ENCODE peak calls at places on chromosome 7, in five cellular contexts. G is upper lobe of left lung, K is transverse colon, E is A549, O is SK-N-SH. C is an unnamed sample.

GRCh38 chr7:28315565-28316420 is 96.5 kb upstream of the CREB5 start:
- DNase-seq in K (no peak), G (no peak), E (no peak), O (peak), C (no peak)

GRCh38 chr7:95766086-95766485 is 6.3 kb upstream of the DYNC1I1 start:
- DNase-seq in E (no peak), O (no peak), G (no peak), K (no peak), C (no peak)

GRCh38 chr7:23490357-23491131 is 20.3 kb upstream of the IGF2BP3 start:
- DNase-seq in G (peak), K (peak), O (peak), E (no peak), C (no peak)

GRCh38 chr7:120867932-120868331 is 10.0 kb upstream of the TSPAN12 start:
- DNase-seq in E (no peak), G (no peak), K (peak), O (no peak), C (no peak)

GRCh38 chr7:44223362-44224114 is 22.8 kb downstream of the YKT6 start:
- DNase-seq in E (no peak), O (peak), K (no peak), G (no peak), C (no peak)

GRCh38 chr7:78443811-78444210 is 645.2 kb downstream of the PHTF2 start:
- DNase-seq in O (no peak), K (no peak), G (no peak), E (no peak), C (no peak)

GRCh38 chr7:70189776-70190175 is 591.5 kb downstream of the AUTS2 start:
- DNase-seq in O (no peak), E (no peak), G (no peak), K (no peak), C (no peak)

GRCh38 chr7:18013936-18014335 is 13.7 kb downstream of the PRPS1L1 start:
- DNase-seq in G (no peak), O (no peak), K (no peak), E (no peak), C (no peak)

GRCh38 chr7:141864765-141865447 is 23.6 kb upstream of the PRSS37 start:
- DNase-seq in O (no peak), K (no peak), G (no peak), E (no peak), C (no peak)

GRCh38 chr7:39566056-39566921 is at the start of gene YAE1:
- DNase-seq in O (peak), G (peak), K (peak), E (peak), C (peak)

DNA sequence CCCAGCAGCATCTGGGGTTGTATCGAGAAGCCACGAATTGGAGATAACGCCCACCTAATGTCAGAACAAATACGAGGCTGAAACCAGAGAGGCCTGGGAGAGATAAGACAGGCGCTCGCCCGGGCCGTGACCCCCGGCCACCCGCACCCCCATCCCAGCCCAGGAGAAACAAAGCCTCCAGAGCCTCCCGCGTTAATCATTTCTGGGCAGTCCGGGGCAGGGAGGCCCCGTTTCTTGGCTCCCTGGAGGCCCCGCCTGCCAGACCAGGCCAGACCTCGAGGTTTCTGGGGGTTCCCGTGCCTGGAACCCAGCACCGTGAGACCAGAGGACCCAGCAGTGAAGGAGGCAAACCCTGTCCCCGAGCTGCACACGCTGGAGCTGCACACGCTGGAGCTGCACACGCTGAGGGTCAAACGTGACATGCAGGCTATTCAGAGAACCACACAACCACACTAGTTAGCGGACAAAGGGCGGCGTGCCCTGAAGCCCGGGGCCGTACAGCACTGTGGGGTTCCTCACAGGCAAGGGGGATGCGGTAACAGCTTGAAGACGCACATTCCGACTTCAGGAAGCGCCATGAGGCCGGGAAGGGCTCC is 53.4 kb downstream of the FOXL3 start:
- DNase-seq in K (no peak), G (no peak), E (no peak), O (peak), C (no peak)
- TF ChIP-seq EP300 in K (no peak), G (no peak), E (no peak), O (no peak), C (no peak)

DNA sequence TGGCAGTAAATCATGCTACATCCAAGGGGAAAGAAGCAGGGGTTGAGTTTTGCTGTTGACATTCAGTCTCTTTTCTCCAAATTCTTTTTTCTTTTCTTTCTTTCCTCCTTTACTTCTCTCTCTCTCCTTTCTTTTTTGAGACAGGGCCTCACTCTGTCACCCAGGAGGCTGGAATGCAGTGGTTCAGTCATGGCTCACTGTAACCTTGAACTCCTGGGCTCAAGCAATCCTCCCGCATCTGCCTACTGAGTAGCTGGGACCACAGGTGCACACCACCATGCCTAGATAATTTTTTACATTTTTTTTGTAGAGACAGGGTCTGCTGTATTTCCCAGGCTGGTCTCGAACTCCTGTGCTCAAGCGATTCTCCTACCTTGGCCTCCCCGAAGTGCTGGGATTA is 35.2 kb downstream of the SBDS start:
- DNase-seq in O (no peak), K (no peak), E (no peak), G (no peak), C (no peak)
- TF ChIP-seq CTCF in O (no peak), K (no peak), E (no peak), G (no peak), C (no peak)

GRCh38 chr7:88480266-88480665 is 173.6 kb upstream of the STEAP4 start:
- DNase-seq in E (no peak), G (no peak), K (no peak), O (no peak), C (no peak)

GRCh38 chr7:88477957-88478356 is 171.3 kb upstream of the STEAP4 start:
- DNase-seq in O (no peak), K (no peak), G (no peak), E (no peak), C (no peak)

GRCh38 chr7:88485811-88486210 is 179.1 kb upstream of the STEAP4 start:
- DNase-seq in G (no peak), K (no peak), E (no peak), O (no peak), C (no peak)

DNA sequence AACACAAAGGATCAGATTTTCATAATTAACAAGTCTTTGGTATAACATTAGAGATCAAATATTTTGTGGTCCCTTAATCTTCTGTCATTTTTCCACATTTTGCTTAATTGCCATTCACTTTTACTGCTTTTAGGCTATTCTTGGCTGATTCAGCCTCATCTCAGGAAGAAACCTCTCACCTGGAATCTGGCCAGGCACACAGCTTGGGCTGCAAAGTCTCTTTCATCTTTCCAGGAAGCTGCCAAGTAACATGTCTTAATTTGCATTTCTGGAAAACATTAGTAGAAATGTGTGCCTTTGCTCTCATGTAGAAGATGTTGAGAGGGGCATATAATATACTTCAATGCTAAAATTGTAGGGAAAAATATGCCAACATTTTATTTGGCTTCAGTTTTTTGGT is 174.2 kb upstream of the STEAP4 start:
- DNase-seq in G (no peak), O (no peak), E (no peak), K (peak), C (no peak)
- TF ChIP-seq EP300 in G (no peak), O (no peak), E (no peak), K (no peak), C (no peak)

GRCh38 chr7:99272476-99273045 is at the start of gene MYH16:
- DNase-seq in K (no peak), G (no peak), E (no peak), O (no peak), C (no peak)

GRCh38 chr7:99275496-99275895 is 2.9 kb downstream of the MYH16 start:
- DNase-seq in K (no peak), G (no peak), E (no peak), O (no peak), C (no peak)

DNA sequence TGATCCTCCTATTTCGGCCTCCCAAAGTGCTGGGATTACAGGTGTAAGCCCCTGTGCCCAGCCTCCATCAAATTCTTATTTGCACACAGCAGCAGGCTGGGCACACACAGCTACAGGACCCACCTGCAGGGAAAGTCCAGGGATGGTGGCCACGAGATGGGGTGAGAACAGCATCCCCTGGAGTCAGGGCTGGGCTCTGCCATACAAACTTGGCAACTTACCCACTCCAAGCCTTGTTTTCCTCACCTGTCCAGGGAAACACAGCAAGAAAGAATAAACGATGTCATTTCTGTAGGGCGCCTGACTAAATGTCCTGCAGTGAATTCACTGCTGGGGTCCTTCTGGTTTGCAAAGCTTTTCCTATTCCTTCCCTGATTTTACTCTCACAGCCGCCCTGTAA is 5.5 kb downstream of the MYH16 start:
- DNase-seq in K (no peak), G (no peak), O (no peak), E (no peak), C (no peak)
- TF ChIP-seq CTCF in K (no peak), G (no peak), O (no peak), E (no peak), C (no peak)

GRCh38 chr7:5532520-5533335 is 109.1 kb upstream of the TNRC18 start:
- DNase-seq in E (no peak), G (peak), K (peak), O (peak), C (no peak)

GRCh38 chr7:5528815-5529442 is 105.3 kb upstream of the TNRC18 start:
- DNase-seq in K (no peak), E (no peak), G (no peak), O (no peak), C (no peak)

GRCh38 chr7:5539013-5539411 is 115.4 kb upstream of the TNRC18 start:
- DNase-seq in O (no peak), K (no peak), E (no peak), G (no peak), C (no peak)

GRCh38 chr7:5528071-5528814 is 104.6 kb upstream of the TNRC18 start:
- DNase-seq in E (no peak), O (no peak), K (peak), G (no peak), C (no peak)

DNA sequence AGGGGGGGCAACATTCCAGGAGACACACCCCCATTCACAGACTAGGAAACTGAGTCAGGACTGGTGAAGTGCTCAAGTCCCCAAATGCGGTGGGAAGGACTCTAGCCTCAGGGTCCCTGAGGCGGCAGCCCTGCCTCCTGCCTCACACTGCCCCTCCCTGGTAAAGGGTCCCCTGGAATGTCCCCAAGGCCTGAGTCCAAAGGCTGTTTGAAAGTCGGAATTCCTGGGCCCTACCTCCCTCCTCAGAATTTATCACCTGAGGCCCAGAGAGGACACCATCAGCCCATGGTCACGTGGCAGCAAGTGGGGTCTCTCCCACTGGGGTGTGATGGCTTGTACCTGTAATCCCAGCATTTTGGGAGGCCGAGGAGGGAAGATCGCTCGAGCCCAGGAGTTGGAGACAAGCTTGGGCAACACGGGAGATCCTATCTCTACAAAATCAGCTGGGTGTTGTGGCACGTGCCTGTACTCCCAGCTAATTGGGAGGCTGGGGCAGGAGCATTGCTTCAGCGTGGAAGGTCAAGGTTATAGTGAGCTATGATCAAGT is 110.3 kb upstream of the TNRC18 start:
- DNase-seq in K (no peak), G (no peak), O (no peak), E (no peak), C (no peak)
- TF ChIP-seq EP300 in K (no peak), G (no peak), O (no peak), E (no peak), C (no peak)

GRCh38 chr7:130961128-130961601 is 227.2 kb upstream of the KLF14 start:
- DNase-seq in O (no peak), G (no peak), E (no peak), K (peak), C (no peak)

GRCh38 chr7:130957722-130958360 is 223.8 kb upstream of the KLF14 start:
- DNase-seq in E (no peak), O (no peak), K (no peak), G (no peak), C (no peak)

GRCh38 chr7:130958846-130959245 is 224.8 kb upstream of the KLF14 start:
- DNase-seq in E (no peak), O (no peak), K (no peak), G (no peak), C (no peak)

GRCh38 chr7:130960208-130960988 is 226.4 kb upstream of the KLF14 start:
- DNase-seq in O (no peak), E (peak), G (peak), K (no peak), C (no peak)

DNA sequence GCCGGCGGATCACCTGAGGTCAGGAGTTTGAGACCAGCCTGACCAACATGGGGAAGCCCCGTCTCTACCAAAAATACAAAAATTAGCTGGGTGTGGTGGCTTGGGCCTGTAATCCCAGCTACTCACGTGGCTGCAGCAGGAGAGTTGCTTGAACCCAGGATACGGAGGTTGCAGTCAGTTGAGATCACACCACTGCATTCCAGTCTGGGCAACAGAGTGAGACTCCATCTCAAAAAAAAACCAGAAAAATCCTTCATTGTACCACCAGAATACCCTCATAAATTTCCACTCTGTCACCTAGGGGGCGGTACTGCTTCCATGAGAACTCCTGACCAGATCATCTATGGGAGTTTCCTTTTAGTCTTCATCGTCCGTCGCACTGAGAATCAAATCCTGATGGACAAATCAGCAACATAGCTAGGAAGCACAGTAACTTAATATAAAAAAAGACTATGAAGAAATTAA is 225.8 kb upstream of the KLF14 start:
- DNase-seq in G (no peak), O (no peak), E (peak), K (no peak), C (no peak)
- TF ChIP-seq CTCF in G (no peak), O (peak), E (peak), K (peak), C (peak)

C was measured in esophagus muscularis mucosa.